ENCODE peak calls at places on chromosomes 13 and 19, in six cellular contexts. U is H1, W is neuronal stem cell, L is IMR-90, H is H9, T is mesenchymal stem cell. S is an unnamed sample.

GRCh38 chr19:12364391-12365093 is 941 bp downstream of the ZNF442 start:
- DNase-seq in W (no peak), H (peak), T (peak), U (no peak), L (peak), S (peak)

GRCh38 chr19:55050749-55051532 is 12.0 kb downstream of the RDH13 start:
- DNase-seq in L (no peak), U (no peak), T (no peak), W (no peak), H (no peak), S (no peak)

GRCh38 chr13:101489635-101490034 is 37.2 kb downstream of the ITGBL1 start:
- DNase-seq in H (no peak), L (peak), U (no peak), W (no peak), T (peak), S (no peak)

GRCh38 chr13:34752561-34752960 is 189.5 kb upstream of the NBEA start:
- DNase-seq in H (no peak), L (no peak), U (no peak), W (no peak), T (no peak), S (peak)

GRCh38 chr13:74487091-74487722 is 353.0 kb upstream of the KLF12 start:
- DNase-seq in T (no peak), L (no peak), W (no peak), U (no peak), H (no peak), S (no peak)

GRCh38 chr19:49593233-49594113 is 2.5 kb downstream of the PRR12 start:
- DNase-seq in U (peak), W (peak), L (peak), H (peak), T (peak), S (peak)

GRCh38 chr13:101449971-101450748 is 2.3 kb upstream of the ITGBL1 start:
- DNase-seq in U (no peak), T (peak), H (no peak), L (peak), W (no peak), S (no peak)

GRCh38 chr13:96817336-96817941 is 176.8 kb downstream of the OXGR1 start:
- DNase-seq in T (peak), L (peak), H (no peak), U (no peak), W (peak), S (peak)

GRCh38 chr13:36293497-36293896 is 4.1 kb downstream of the CCDC169 start:
- DNase-seq in W (no peak), T (no peak), U (no peak), L (no peak), H (no peak), S (peak)

GRCh38 chr19:44925114-44925891 is 10.9 kb downstream of the APOC1 start:
- DNase-seq in T (peak), H (no peak), L (peak), U (no peak), W (no peak), S (no peak)

GRCh38 chr19:28393574-28394336 is 819.2 kb downstream of the UQCRFS1 start:
- DNase-seq in H (no peak), L (no peak), T (no peak), W (no peak), U (no peak), S (peak)

GRCh38 chr19:38649305-38650179 is 2.1 kb downstream of the ACTN4 start:
- DNase-seq in U (no peak), L (no peak), H (no peak), W (no peak), T (no peak), S (no peak)

GRCh38 chr19:3857449-3858003 is 11.3 kb downstream of the ZFR2 start:
- DNase-seq in U (no peak), T (no peak), W (no peak), L (no peak), H (no peak), S (no peak)

GRCh38 chr19:53034054-53034453 is 10.5 kb upstream of the ERVV-2 start:
- DNase-seq in T (no peak), H (no peak), U (no peak), W (no peak), L (no peak), S (no peak)

GRCh38 chr19:53037101-53038097 is 7.1 kb upstream of the ERVV-2 start:
- DNase-seq in T (no peak), U (no peak), H (peak), L (peak), W (no peak), S (no peak)

GRCh38 chr19:53034948-53035675 is 9.4 kb upstream of the ERVV-2 start:
- DNase-seq in H (no peak), L (no peak), U (no peak), T (no peak), W (no peak), S (no peak)
- H3K23ac ChIP-seq in H (no peak), L (no peak), U (no peak), T (no peak), W (no peak), S (no peak)

DNA sequence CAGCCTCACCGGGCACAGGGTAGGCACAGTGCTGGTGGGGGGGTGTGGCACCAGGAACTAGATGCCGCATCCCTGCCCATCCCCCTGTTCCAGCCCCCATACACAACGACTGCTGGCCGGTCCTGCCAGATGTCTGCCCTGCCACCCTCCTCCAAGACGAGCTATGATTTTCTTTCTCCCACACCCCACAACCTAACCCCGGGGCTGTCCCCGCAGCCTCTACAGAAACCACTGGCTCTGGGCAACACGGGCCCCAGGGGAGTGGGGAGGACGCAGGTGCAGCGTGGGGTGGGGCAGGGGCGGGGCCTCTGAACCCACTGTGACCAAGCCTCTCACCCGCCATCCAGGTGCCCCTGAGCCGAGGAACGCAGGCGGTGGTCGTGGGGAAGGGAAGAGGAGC is 15.5 kb downstream of the PGLS start:
- DNase-seq in U (no peak), L (no peak), T (no peak), W (no peak), H (no peak), S (no peak)
- H2BK15ac ChIP-seq in U (no peak), L (no peak), T (no peak), W (peak), H (no peak), S (no peak)

DNA sequence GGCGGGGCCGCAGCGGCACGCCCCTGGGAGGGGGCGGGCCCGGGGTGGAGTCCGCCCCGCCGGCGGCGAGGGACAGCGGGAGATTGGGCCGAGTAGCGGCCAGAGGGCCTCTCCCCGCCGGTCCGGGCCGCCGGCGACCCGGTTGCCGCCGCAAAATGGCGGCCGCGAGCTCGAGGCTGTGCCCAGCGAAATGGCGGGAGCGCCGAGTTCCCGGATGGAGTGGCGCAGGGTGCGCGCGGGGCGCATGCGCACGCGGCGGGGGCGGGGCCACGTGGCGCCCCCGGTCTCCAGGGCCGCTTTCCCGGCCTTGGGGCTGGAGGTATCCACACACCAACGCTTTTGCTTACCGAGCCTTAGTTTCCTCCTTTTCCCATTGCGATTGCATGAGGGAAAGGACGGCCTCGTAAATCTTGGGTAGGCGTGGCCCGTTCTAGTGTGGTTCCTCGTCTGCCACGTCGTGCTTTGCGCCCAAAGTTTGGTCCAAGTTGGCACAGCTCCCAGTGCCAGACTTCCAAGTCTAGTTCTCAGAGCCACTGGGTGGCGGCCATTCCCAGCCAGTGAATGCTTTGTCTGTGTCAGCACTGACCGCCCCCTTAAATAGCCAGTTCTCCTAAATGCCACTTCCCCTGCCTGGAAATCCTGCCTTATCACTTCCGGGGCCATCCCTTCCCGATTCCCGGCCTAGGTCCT is 491 bp downstream of the CIRBP start:
- DNase-seq in H (peak), T (peak), L (peak), W (no peak), U (no peak), S (peak)
- H3K4ac ChIP-seq in H (no peak), T (peak), L (peak), W (peak), U (peak), S (peak)

GRCh38 chr13:40211586-40211968 is 454.9 kb downstream of the FOXO1 start:
- DNase-seq in W (no peak), U (no peak), H (no peak), T (no peak), L (no peak), S (peak)
- H3K23ac ChIP-seq in W (no peak), U (no peak), H (no peak), T (no peak), L (no peak), S (no peak)

GRCh38 chr19:41334793-41335192 is 18.9 kb downstream of the TGFB1 start:
- DNase-seq in W (no peak), L (no peak), U (no peak), T (no peak), H (no peak), S (no peak)

GRCh38 chr19:41332000-41332399 is 21.7 kb downstream of the TGFB1 start:
- DNase-seq in L (no peak), T (no peak), U (no peak), W (no peak), H (no peak), S (no peak)

GRCh38 chr19:41332468-41332867 is 21.3 kb downstream of the TGFB1 start:
- DNase-seq in W (no peak), T (no peak), L (no peak), U (no peak), H (no peak), S (no peak)

GRCh38 chr19:41330946-41331678 is 21.1 kb downstream of the CCDC97 start:
- DNase-seq in L (no peak), T (no peak), U (no peak), W (no peak), H (peak), S (no peak)

DNA sequence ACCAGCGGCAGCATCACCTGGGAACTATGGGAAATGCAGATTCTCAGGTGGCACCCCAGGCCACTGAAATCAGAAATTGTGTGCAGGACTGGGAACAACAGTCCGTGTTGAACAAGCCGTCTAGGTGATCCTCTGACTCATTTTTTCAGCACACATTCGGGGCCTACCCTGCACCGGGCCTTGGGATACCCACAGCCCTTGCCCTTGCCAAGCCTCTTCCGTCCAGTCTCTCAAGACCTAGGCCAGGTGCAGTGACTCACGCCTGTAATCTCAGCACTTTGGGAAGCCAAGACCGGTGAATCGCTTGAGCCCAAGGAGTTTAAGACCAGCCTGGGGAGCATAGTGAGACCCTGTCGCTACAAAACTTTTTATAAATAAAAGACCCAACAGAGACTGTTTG is 18.3 kb downstream of the TGFB1 start:
- DNase-seq in T (no peak), H (no peak), U (no peak), L (no peak), W (no peak), S (no peak)
- H2BK15ac ChIP-seq in T (peak), H (no peak), U (no peak), L (no peak), W (no peak), S (no peak)

DNA sequence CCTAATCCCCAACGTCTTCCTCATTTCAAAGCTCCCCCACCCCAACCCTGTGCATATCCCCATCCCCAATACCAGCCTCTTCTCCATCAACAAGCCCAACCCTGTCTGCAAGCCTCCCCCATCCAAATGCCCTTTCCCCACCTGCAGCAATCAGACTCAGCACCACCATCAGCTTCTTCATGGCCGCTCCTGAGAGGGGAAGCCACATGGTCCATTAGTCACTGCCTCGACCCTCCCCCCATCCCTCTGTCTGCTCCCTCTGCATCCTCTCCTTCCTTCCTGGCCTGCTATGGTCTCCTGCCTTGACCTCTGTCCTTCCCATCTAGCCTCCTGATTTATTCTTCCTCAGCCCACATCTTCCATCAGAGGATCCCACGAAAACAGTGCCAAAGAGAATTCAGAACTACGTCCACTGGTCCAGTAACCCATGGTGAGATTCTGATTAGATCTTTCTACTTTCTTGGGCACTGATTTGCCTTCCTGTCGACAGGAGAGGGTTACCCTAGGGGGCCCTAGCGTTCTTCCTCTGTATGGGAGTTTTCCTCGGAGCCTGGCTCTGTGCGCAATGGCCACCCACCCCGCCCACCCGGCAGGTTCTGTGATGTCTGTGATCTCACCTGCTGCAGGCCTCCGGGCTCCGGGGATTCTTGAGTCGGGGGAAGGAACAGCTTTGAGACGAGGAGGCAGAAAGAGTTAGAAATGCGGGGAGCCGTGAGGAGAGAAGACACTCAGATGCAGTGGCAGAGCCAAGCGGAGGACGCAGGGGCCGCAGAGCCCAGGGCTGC is 1.3 kb downstream of the KLK6 start:
- DNase-seq in T (no peak), H (peak), U (no peak), W (no peak), L (no peak), S (no peak)
- H3K4ac ChIP-seq in T (no peak), H (no peak), U (no peak), W (no peak), L (no peak), S (no peak)

GRCh38 chr19:41928221-41928683 is at the start of gene ERFL:
- DNase-seq in T (no peak), W (no peak), H (no peak), L (no peak), U (no peak), S (no peak)

GRCh38 chr19:41930926-41931592 is 2.8 kb upstream of the ERFL start:
- DNase-seq in L (no peak), W (no peak), H (peak), T (no peak), U (peak), S (peak)

GRCh38 chr19:41929536-41930071 is 1.4 kb upstream of the ERFL start:
- DNase-seq in L (no peak), T (no peak), W (no peak), U (no peak), H (no peak), S (no peak)

GRCh38 chr19:41928754-41929535 is 696 bp upstream of the ERFL start:
- DNase-seq in U (no peak), T (no peak), H (no peak), W (no peak), L (no peak), S (no peak)

GRCh38 chr19:41930322-41930722 is 2.1 kb upstream of the ERFL start:
- DNase-seq in H (no peak), U (no peak), T (no peak), L (no peak), W (no peak), S (no peak)
- H3K23ac ChIP-seq in H (no peak), U (no peak), T (no peak), L (no peak), W (no peak), S (no peak)

DNA sequence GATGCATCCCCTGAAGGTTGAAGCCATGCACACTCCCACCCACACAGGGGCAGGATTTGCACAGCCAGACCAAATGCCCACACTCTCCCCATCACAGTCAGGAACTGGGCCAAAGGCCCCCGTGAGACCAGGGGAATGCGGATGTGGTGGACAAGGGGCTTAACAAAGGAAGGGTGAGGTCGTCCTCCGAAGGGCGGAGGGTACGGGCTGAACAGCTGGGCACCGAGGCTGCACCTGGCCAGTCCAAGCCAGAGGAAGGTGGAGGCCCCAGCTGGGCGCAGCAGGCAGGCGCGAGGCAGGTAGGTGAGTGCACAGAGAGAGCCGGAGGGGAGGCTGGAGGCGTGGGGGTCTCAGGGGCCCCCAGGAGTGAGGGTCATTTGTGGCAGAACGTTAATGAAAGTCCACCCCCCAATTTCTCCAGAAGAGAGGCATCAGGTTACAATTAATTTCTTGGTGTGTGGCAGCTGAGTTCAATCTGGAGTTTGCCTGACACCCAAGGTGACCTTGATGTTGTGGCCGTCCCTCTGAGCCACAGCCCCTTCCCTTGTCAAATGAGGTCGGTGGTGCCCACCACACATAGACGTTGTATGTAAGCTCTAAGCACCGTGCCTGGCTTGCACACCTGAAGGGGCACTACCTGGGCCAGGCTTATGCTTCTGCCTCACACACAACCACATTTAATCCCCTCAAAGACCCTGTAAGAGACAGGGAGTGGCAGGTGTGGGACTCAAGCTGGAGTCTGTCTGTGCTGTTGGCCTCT is 2.9 kb downstream of the KLK15 start:
- DNase-seq in U (no peak), W (no peak), H (no peak), L (no peak), T (no peak), S (no peak)
- H2BK15ac ChIP-seq in U (no peak), W (no peak), H (no peak), L (no peak), T (no peak), S (no peak)

GRCh38 chr19:1955171-1956142 is 14.5 kb downstream of the CSNK1G2 start:
- DNase-seq in L (no peak), U (no peak), H (no peak), T (no peak), W (no peak), S (no peak)

GRCh38 chr19:1954547-1954946 is 13.6 kb downstream of the CSNK1G2 start:
- DNase-seq in T (no peak), W (no peak), L (no peak), U (no peak), H (no peak), S (no peak)

GRCh38 chr19:1956868-1957492 is 16.0 kb downstream of the CSNK1G2 start:
- DNase-seq in H (peak), L (no peak), T (no peak), U (no peak), W (no peak), S (peak)

GRCh38 chr19:1957562-1958248 is 16.7 kb downstream of the CSNK1G2 start:
- DNase-seq in W (no peak), T (no peak), H (no peak), L (no peak), U (no peak), S (no peak)

GRCh38 chr19:1956143-1956537 is 15.2 kb downstream of the CSNK1G2 start:
- DNase-seq in W (no peak), H (no peak), U (no peak), L (no peak), T (no peak), S (no peak)
- H3K4ac ChIP-seq in W (no peak), H (no peak), U (no peak), L (no peak), T (no peak), S (no peak)

GRCh38 chr19:52216401-52216800 is 26.5 kb downstream of the PPP2R1A start:
- DNase-seq in W (no peak), L (no peak), T (no peak), U (no peak), H (no peak), S (no peak)
- H3K23ac ChIP-seq in W (no peak), L (no peak), T (no peak), U (no peak), H (no peak), S (no peak)

S was measured in mesendoderm.